ENCODE peak calls at places on chromosomes 13 and 19, in five cellular contexts. One of them, this sample, is unnamed. For H3K4me1, the result is how much of the 10 kb centered on the place peaks cover.

GRCh38 chr13:51600703-51601102 is 16.4 kb downstream of the WDFY2 start:
- DNase-seq in mesenchymal stem cell: no peak
- DNase-seq in lower lobe of right lung: no peak
- DNase-seq in Caco-2: no peak
- DNase-seq in heart left ventricle: no peak
- DNase-seq in this sample: no peak

GRCh38 chr19:3976495-3977241 is 5.8 kb upstream of the DAPK3 start:
- DNase-seq in mesenchymal stem cell: no peak
- DNase-seq in lower lobe of right lung: no peak
- DNase-seq in Caco-2: no peak
- DNase-seq in heart left ventricle: peak
- DNase-seq in this sample: no peak

GRCh38 chr19:5789886-5790572 is 934 bp downstream of the DUS3L start:
- DNase-seq in mesenchymal stem cell: no peak
- DNase-seq in lower lobe of right lung: no peak
- DNase-seq in Caco-2: no peak
- DNase-seq in heart left ventricle: peak
- DNase-seq in this sample: no peak

GRCh38 chr13:50410921-50411712 is 395.9 kb downstream of the KCNRG start:
- DNase-seq in mesenchymal stem cell: peak
- DNase-seq in lower lobe of right lung: no peak
- DNase-seq in Caco-2: peak
- DNase-seq in heart left ventricle: no peak
- DNase-seq in this sample: peak

GRCh38 chr19:55603581-55604292 is 1.7 kb upstream of the ZNF865 start:
- DNase-seq in mesenchymal stem cell: no peak
- DNase-seq in lower lobe of right lung: no peak
- DNase-seq in Caco-2: no peak
- DNase-seq in heart left ventricle: no peak
- DNase-seq in this sample: no peak

GRCh38 chr13:38283346-38283745 is 66.3 kb upstream of the UFM1 start:
- DNase-seq in mesenchymal stem cell: peak
- DNase-seq in lower lobe of right lung: no peak
- DNase-seq in Caco-2: no peak
- DNase-seq in heart left ventricle: no peak
- DNase-seq in this sample: peak

GRCh38 chr13:43961909-43962308 is 82.2 kb downstream of the LACC1 start:
- DNase-seq in mesenchymal stem cell: no peak
- DNase-seq in lower lobe of right lung: no peak
- DNase-seq in Caco-2: no peak
- DNase-seq in heart left ventricle: no peak
- DNase-seq in this sample: no peak

GRCh38 chr19:15248648-15249559 is 16.7 kb upstream of the EPHX3 start:
- DNase-seq in mesenchymal stem cell: peak
- DNase-seq in lower lobe of right lung: peak
- DNase-seq in Caco-2: peak
- DNase-seq in heart left ventricle: peak
- DNase-seq in this sample: peak

GRCh38 chr19:29843180-29844051 is 31.6 kb downstream of the CCNE1 start:
- DNase-seq in mesenchymal stem cell: peak
- DNase-seq in lower lobe of right lung: peak
- DNase-seq in Caco-2: no peak
- DNase-seq in heart left ventricle: peak
- DNase-seq in this sample: peak

GRCh38 chr19:46355234-46355990 is 8.5 kb downstream of the PPP5C start:
- DNase-seq in mesenchymal stem cell: no peak
- DNase-seq in lower lobe of right lung: no peak
- DNase-seq in Caco-2: peak
- DNase-seq in heart left ventricle: peak
- DNase-seq in this sample: no peak

GRCh38 chr19:11375143-11375948 is 880 bp downstream of the SWSAP1 start:
- DNase-seq in mesenchymal stem cell: no peak
- DNase-seq in lower lobe of right lung: peak
- DNase-seq in Caco-2: no peak
- DNase-seq in heart left ventricle: peak
- DNase-seq in this sample: no peak

GRCh38 chr13:114087430-114087829 is 45.0 kb downstream of the RASA3 start:
- DNase-seq in mesenchymal stem cell: no peak
- DNase-seq in lower lobe of right lung: no peak
- DNase-seq in Caco-2: no peak
- DNase-seq in heart left ventricle: peak
- DNase-seq in this sample: no peak

GRCh38 chr19:54586397-54586796 is 7.0 kb upstream of the LILRA1 start:
- DNase-seq in mesenchymal stem cell: no peak
- DNase-seq in lower lobe of right lung: no peak
- DNase-seq in Caco-2: no peak
- DNase-seq in heart left ventricle: no peak
- DNase-seq in this sample: no peak

GRCh38 chr19:6551607-6552450 is 21.0 kb downstream of the TNFSF9 start:
- DNase-seq in mesenchymal stem cell: no peak
- DNase-seq in lower lobe of right lung: peak
- DNase-seq in Caco-2: no peak
- DNase-seq in heart left ventricle: no peak
- DNase-seq in this sample: no peak

GRCh38 chr13:82147526-82147925 is 1734.7 kb downstream of the SLITRK1 start:
- DNase-seq in mesenchymal stem cell: peak
- DNase-seq in lower lobe of right lung: no peak
- DNase-seq in Caco-2: no peak
- DNase-seq in heart left ventricle: no peak
- DNase-seq in this sample: peak

GRCh38 chr19:30375651-30376050 is 3.5 kb downstream of the ZNF536 start:
- DNase-seq in mesenchymal stem cell: no peak
- DNase-seq in lower lobe of right lung: no peak
- DNase-seq in Caco-2: no peak
- DNase-seq in heart left ventricle: no peak
- DNase-seq in this sample: no peak

GRCh38 chr13:112765734-112766133 is 75.9 kb downstream of the ATP11A start:
- DNase-seq in mesenchymal stem cell: no peak
- DNase-seq in lower lobe of right lung: no peak
- DNase-seq in Caco-2: no peak
- DNase-seq in heart left ventricle: no peak
- DNase-seq in this sample: no peak

GRCh38 chr19:56266060-56266459 is 6.5 kb upstream of the EDDM13 start:
- DNase-seq in mesenchymal stem cell: no peak
- DNase-seq in lower lobe of right lung: no peak
- DNase-seq in Caco-2: no peak
- DNase-seq in heart left ventricle: no peak
- DNase-seq in this sample: no peak

DNA sequence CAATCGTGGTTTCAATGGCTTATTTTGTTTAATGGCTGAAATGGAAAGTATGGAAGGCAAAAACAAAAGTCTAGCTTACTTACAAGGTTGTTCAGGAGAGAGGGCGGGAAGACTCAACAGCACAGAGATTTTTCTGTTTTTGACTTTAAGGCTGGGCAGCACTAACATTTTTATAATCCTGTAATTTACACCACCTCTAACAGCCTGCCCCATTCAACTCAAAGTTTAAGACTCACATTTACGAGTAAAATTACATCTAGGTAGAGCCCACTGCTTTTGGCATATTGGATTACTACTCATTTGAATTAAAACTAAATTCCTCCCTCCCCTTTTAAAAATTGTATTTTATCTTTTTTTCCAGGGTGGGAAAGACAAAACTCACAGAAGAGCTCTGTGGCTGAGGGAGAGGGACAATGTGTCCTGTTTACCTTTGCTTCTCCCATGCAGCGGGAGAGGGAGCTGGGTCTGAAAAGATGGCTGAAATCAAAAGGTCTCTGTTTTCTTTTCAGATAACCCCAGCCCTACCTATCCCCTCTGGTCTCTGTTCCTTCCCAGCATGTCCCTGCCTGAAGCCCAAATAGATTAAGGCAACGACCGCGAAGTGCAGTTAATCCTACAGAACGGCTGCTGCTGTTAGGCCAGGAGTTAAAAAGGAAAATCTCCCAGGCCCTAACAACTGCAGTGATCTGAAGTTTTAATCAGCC is 6.6 kb downstream of the EFNB2 start:
- DNase-seq in mesenchymal stem cell: no peak
- DNase-seq in lower lobe of right lung: no peak
- DNase-seq in Caco-2: no peak
- DNase-seq in heart left ventricle: no peak
- DNase-seq in this sample: no peak
- H3K4me1 ChIP-seq in mesenchymal stem cell: under half
- H3K4me1 ChIP-seq in lower lobe of right lung: half or more
- H3K4me1 ChIP-seq in Caco-2: half or more
- H3K4me1 ChIP-seq in heart left ventricle: under half
- H3K4me1 ChIP-seq in this sample: under half

GRCh38 chr19:18493440-18494266 is 28.2 kb downstream of the ELL start:
- DNase-seq in mesenchymal stem cell: peak
- DNase-seq in lower lobe of right lung: no peak
- DNase-seq in Caco-2: no peak
- DNase-seq in heart left ventricle: no peak
- DNase-seq in this sample: no peak

GRCh38 chr19:18495204-18495911 is 26.5 kb downstream of the ELL start:
- DNase-seq in mesenchymal stem cell: no peak
- DNase-seq in lower lobe of right lung: no peak
- DNase-seq in Caco-2: no peak
- DNase-seq in heart left ventricle: no peak
- DNase-seq in this sample: no peak

GRCh38 chr19:18494267-18494607 is 27.6 kb downstream of the ELL start:
- DNase-seq in mesenchymal stem cell: peak
- DNase-seq in lower lobe of right lung: no peak
- DNase-seq in Caco-2: no peak
- DNase-seq in heart left ventricle: no peak
- DNase-seq in this sample: peak

GRCh38 chr19:18496980-18497256 is 25.0 kb downstream of the ELL start:
- DNase-seq in mesenchymal stem cell: peak
- DNase-seq in lower lobe of right lung: no peak
- DNase-seq in Caco-2: no peak
- DNase-seq in heart left ventricle: no peak
- DNase-seq in this sample: no peak

GRCh38 chr19:18496167-18496979 is 25.5 kb downstream of the ELL start:
- DNase-seq in mesenchymal stem cell: peak
- DNase-seq in lower lobe of right lung: peak
- DNase-seq in Caco-2: no peak
- DNase-seq in heart left ventricle: no peak
- DNase-seq in this sample: peak
- H3K4me1 ChIP-seq in mesenchymal stem cell: under half
- H3K4me1 ChIP-seq in lower lobe of right lung: half or more
- H3K4me1 ChIP-seq in Caco-2: under half
- H3K4me1 ChIP-seq in heart left ventricle: half or more
- H3K4me1 ChIP-seq in this sample: under half

DNA sequence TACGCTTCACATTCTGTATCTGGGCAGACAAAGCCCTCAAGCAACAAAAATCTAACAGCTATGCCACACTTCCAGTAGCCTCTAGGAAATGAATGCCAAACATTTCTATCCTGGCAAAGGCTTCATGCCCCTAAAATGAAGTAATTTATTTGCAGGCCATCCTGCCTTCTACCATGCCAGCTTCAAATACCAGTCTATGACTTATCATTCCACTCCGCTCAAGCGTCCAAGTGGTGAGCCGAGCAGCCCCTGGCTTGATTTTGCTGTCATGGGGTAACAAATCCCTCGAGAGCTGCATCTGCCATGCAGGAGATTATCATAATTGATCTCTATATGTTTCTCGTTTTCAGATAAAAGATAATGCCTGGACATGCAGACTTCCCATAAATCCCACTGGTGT is 86.9 kb downstream of the LHFPL6 start:
- DNase-seq in mesenchymal stem cell: no peak
- DNase-seq in lower lobe of right lung: no peak
- DNase-seq in Caco-2: no peak
- DNase-seq in heart left ventricle: peak
- DNase-seq in this sample: peak
- H3K4me1 ChIP-seq in mesenchymal stem cell: under half
- H3K4me1 ChIP-seq in lower lobe of right lung: under half
- H3K4me1 ChIP-seq in Caco-2: under half
- H3K4me1 ChIP-seq in heart left ventricle: half or more
- H3K4me1 ChIP-seq in this sample: under half

GRCh38 chr19:8456064-8456463 is 11.3 kb downstream of the HNRNPM start:
- DNase-seq in mesenchymal stem cell: no peak
- DNase-seq in lower lobe of right lung: no peak
- DNase-seq in Caco-2: peak
- DNase-seq in heart left ventricle: no peak
- DNase-seq in this sample: no peak
- H3K4me1 ChIP-seq in mesenchymal stem cell: under half
- H3K4me1 ChIP-seq in lower lobe of right lung: half or more
- H3K4me1 ChIP-seq in Caco-2: under half
- H3K4me1 ChIP-seq in heart left ventricle: half or more
- H3K4me1 ChIP-seq in this sample: half or more

DNA sequence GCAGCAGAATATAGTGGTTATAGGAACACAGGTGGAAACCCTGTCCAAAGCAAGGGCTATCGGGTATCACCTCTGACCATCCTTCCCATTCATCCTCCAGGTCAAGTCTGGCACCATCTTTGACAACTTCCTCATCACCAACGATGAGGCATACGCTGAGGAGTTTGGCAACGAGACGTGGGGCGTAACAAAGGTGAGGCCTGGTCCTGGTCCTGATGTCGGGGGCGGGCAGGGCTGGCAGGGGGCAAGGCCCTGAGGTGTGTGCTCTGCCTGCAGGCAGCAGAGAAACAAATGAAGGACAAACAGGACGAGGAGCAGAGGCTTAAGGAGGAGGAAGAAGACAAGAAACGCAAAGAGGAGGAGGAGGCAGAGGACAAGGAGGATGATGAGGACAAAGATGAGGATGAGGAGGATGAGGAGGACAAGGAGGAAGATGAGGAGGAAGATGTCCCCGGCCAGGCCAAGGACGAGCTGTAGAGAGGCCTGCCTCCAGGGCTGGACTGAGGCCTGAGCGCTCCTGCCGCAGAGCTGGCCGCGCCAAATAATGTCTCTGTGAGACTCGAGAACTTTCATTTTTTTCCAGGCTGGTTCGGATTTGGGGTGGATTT is 2.1 kb upstream of the RAD23A start:
- DNase-seq in mesenchymal stem cell: no peak
- DNase-seq in lower lobe of right lung: no peak
- DNase-seq in Caco-2: no peak
- DNase-seq in heart left ventricle: no peak
- DNase-seq in this sample: no peak
- H3K4me1 ChIP-seq in mesenchymal stem cell: under half
- H3K4me1 ChIP-seq in lower lobe of right lung: half or more
- H3K4me1 ChIP-seq in Caco-2: under half
- H3K4me1 ChIP-seq in heart left ventricle: half or more
- H3K4me1 ChIP-seq in this sample: under half

GRCh38 chr13:20401586-20401957 is 124.1 kb downstream of the CRYL1 start:
- DNase-seq in mesenchymal stem cell: no peak
- DNase-seq in lower lobe of right lung: no peak
- DNase-seq in Caco-2: no peak
- DNase-seq in heart left ventricle: no peak
- DNase-seq in this sample: no peak
- H3K4me1 ChIP-seq in mesenchymal stem cell: under half
- H3K4me1 ChIP-seq in lower lobe of right lung: under half
- H3K4me1 ChIP-seq in Caco-2: under half
- H3K4me1 ChIP-seq in heart left ventricle: under half
- H3K4me1 ChIP-seq in this sample: under half

GRCh38 chr13:23752111-23753001 is 136.8 kb downstream of the MIPEP start:
- DNase-seq in mesenchymal stem cell: no peak
- DNase-seq in lower lobe of right lung: no peak
- DNase-seq in Caco-2: no peak
- DNase-seq in heart left ventricle: no peak
- DNase-seq in this sample: peak
- H3K4me1 ChIP-seq in mesenchymal stem cell: under half
- H3K4me1 ChIP-seq in lower lobe of right lung: under half
- H3K4me1 ChIP-seq in Caco-2: half or more
- H3K4me1 ChIP-seq in heart left ventricle: under half
- H3K4me1 ChIP-seq in this sample: under half

This sample was measured in adipocyte.